ENCODE peak calls at places on chromosome 3, in four cellular contexts. H, U, J and X are unnamed samples.

GRCh38 chr3:159852821-159853505 is 135.7 kb upstream of the IL12A start:
- DNase-seq in H (peak), U (no peak), J (peak), X (no peak)

GRCh38 chr3:89180334-89180733 is 72.9 kb downstream of the EPHA3 start:
- DNase-seq in H (no peak), U (no peak), J (no peak), X (no peak)

GRCh38 chr3:189512039-189512438 is 119.2 kb upstream of the TP63 start:
- DNase-seq in H (no peak), U (no peak), J (no peak), X (no peak)

GRCh38 chr3:48466386-48467109 is 20.0 kb downstream of the ATRIP start:
- DNase-seq in H (peak), U (no peak), J (no peak), X (no peak)

GRCh38 chr3:131072845-131073244 is 46.2 kb downstream of the NEK11 start:
- DNase-seq in H (no peak), U (no peak), J (no peak), X (no peak)

GRCh38 chr3:130759692-130760338 is 13.2 kb upstream of the PIK3R4 start:
- DNase-seq in H (no peak), U (peak), J (peak), X (peak)

GRCh38 chr3:186849392-186849975 is 7.0 kb downstream of the ADIPOQ start:
- DNase-seq in H (no peak), U (peak), J (peak), X (no peak)

GRCh38 chr3:30681276-30682211 is 75.1 kb downstream of the TGFBR2 start:
- DNase-seq in H (peak), U (no peak), J (no peak), X (no peak)

GRCh38 chr3:8742921-8743605 is 9.5 kb downstream of the CAV3 start:
- DNase-seq in H (no peak), U (no peak), J (no peak), X (no peak)

GRCh38 chr3:54905230-54905888 is 22.5 kb downstream of the LRTM1 start:
- DNase-seq in H (no peak), U (no peak), J (no peak), X (no peak)

GRCh38 chr3:196162679-196163078 is 48.5 kb downstream of the ZDHHC19 start:
- DNase-seq in H (no peak), U (no peak), J (no peak), X (no peak)

GRCh38 chr3:72523409-72524172 is 324.7 kb downstream of the SHQ1 start:
- DNase-seq in H (peak), U (peak), J (no peak), X (no peak)

GRCh38 chr3:12288466-12289129 is at the start of gene PPARG:
- DNase-seq in H (peak), U (no peak), J (peak), X (no peak)

GRCh38 chr3:100954990-100955389 is 38.2 kb downstream of the ABI3BP start:
- DNase-seq in H (no peak), U (no peak), J (no peak), X (no peak)

GRCh38 chr3:109678600-109678999 is 341.3 kb upstream of the DPPA4 start:
- DNase-seq in H (no peak), U (no peak), J (no peak), X (no peak)

GRCh38 chr3:9884555-9885165 is 4.6 kb upstream of the CIDEC start:
- DNase-seq in H (no peak), U (no peak), J (no peak), X (no peak)

GRCh38 chr3:191051037-191051436 is 148.0 kb upstream of the OSTN start:
- DNase-seq in H (no peak), U (peak), J (peak), X (no peak)